ENCODE peak calls at places on chromosome 15, in five cellular contexts. One of them, this sample, is unnamed.
A peak's percentile ranks its signal among the peaks of the same experiment; 100 is the strongest.

GRCh38 chr15:72175186-72176044 is 22.2 kb downstream of the GRAMD2A start:
- ATAC-seq in K562: no peak
- ATAC-seq in A549: no peak
- ATAC-seq in right lobe of liver: no peak
- ATAC-seq in left cardiac atrium: no peak
- ATAC-seq in this sample: no peak

GRCh38 chr15:29920515-29920914 is 98.2 kb upstream of the TJP1 start:
- ATAC-seq in K562: no peak
- ATAC-seq in A549: peak; percentile 26
- ATAC-seq in right lobe of liver: no peak
- ATAC-seq in left cardiac atrium: peak; percentile 49
- ATAC-seq in this sample: no peak

GRCh38 chr15:50726315-50726714 is 39.2 kb downstream of the SPPL2A start:
- ATAC-seq in K562: no peak
- ATAC-seq in A549: no peak
- ATAC-seq in right lobe of liver: peak; percentile 77
- ATAC-seq in left cardiac atrium: no peak
- ATAC-seq in this sample: no peak

GRCh38 chr15:58931985-58932384 is 1.5 kb downstream of the SLTM start:
- ATAC-seq in K562: peak; percentile 23
- ATAC-seq in A549: no peak
- ATAC-seq in right lobe of liver: no peak
- ATAC-seq in left cardiac atrium: no peak
- ATAC-seq in this sample: peak; percentile 12

GRCh38 chr15:85723960-85724945 is 70.5 kb downstream of the KLHL25 start:
- ATAC-seq in K562: no peak
- ATAC-seq in A549: no peak
- ATAC-seq in right lobe of liver: peak; percentile 28
- ATAC-seq in left cardiac atrium: peak; percentile 44
- ATAC-seq in this sample: no peak

GRCh38 chr15:49908571-49909295 is 210.3 kb downstream of the ATP8B4 start:
- ATAC-seq in K562: no peak
- ATAC-seq in A549: no peak
- ATAC-seq in right lobe of liver: no peak
- ATAC-seq in left cardiac atrium: no peak
- ATAC-seq in this sample: no peak

GRCh38 chr15:58062175-58062574 is 3.3 kb downstream of the ALDH1A2 start:
- ATAC-seq in K562: peak; percentile 34
- ATAC-seq in A549: no peak
- ATAC-seq in right lobe of liver: no peak
- ATAC-seq in left cardiac atrium: no peak
- ATAC-seq in this sample: no peak

GRCh38 chr15:93997071-93997658 is 234.2 kb upstream of the MCTP2 start:
- ATAC-seq in K562: no peak
- ATAC-seq in A549: no peak
- ATAC-seq in right lobe of liver: no peak
- ATAC-seq in left cardiac atrium: no peak
- ATAC-seq in this sample: peak; percentile 66

GRCh38 chr15:98896802-98897732 is 110.5 kb downstream of the PGPEP1L start:
- ATAC-seq in K562: no peak
- ATAC-seq in A549: peak; percentile 91
- ATAC-seq in right lobe of liver: no peak
- ATAC-seq in left cardiac atrium: peak; percentile 93
- ATAC-seq in this sample: peak; percentile 87

GRCh38 chr15:62469874-62470688 is 305.0 kb upstream of the C2CD4B start:
- ATAC-seq in K562: no peak
- ATAC-seq in A549: no peak
- ATAC-seq in right lobe of liver: no peak
- ATAC-seq in left cardiac atrium: peak; percentile 92
- ATAC-seq in this sample: peak; percentile 78

GRCh38 chr15:95287774-95288173 is 1042.7 kb upstream of the NR2F2 start:
- ATAC-seq in K562: no peak
- ATAC-seq in A549: no peak
- ATAC-seq in right lobe of liver: no peak
- ATAC-seq in left cardiac atrium: peak; percentile 25
- ATAC-seq in this sample: no peak

GRCh38 chr15:90201944-90202375 is 830 bp downstream of the SEMA4B start:
- ATAC-seq in K562: no peak
- ATAC-seq in A549: peak; percentile 39
- ATAC-seq in right lobe of liver: no peak
- ATAC-seq in left cardiac atrium: peak; percentile 3
- ATAC-seq in this sample: peak; percentile 73

GRCh38 chr15:74543583-74543982 is 2.6 kb downstream of the ARID3B start:
- ATAC-seq in K562: no peak
- ATAC-seq in A549: no peak
- ATAC-seq in right lobe of liver: no peak
- ATAC-seq in left cardiac atrium: no peak
- ATAC-seq in this sample: no peak

GRCh38 chr15:36884404-36885335 is 215.7 kb downstream of the MEIS2 start:
- ATAC-seq in K562: no peak
- ATAC-seq in A549: no peak
- ATAC-seq in right lobe of liver: no peak
- ATAC-seq in left cardiac atrium: no peak
- ATAC-seq in this sample: no peak

GRCh38 chr15:26126070-26126469 is 262.9 kb upstream of the ATP10A start:
- ATAC-seq in K562: no peak
- ATAC-seq in A549: no peak
- ATAC-seq in right lobe of liver: no peak
- ATAC-seq in left cardiac atrium: peak; percentile 94
- ATAC-seq in this sample: no peak

GRCh38 chr15:91609231-91609630 is 244.3 kb upstream of the SLCO3A1 start:
- ATAC-seq in K562: no peak
- ATAC-seq in A549: no peak
- ATAC-seq in right lobe of liver: no peak
- ATAC-seq in left cardiac atrium: no peak
- ATAC-seq in this sample: no peak

This sample was measured in SK-N-SH treated with all-trans-retinoic acid at 6 μM for 48 hours.